ENCODE peak calls at places on chromosomes 13 and 19, in nine cellular contexts. J is AG04449; Q is body of pancreas; N is AG04450; I is neural crest cell; F is mucosa of descending colon; B is ovary; R is gastrocnemius medialis; L is CD8-positive, alpha-beta T cell. Y is an unnamed sample.

GRCh38 chr19:48645652-48646191 is at the start of gene CA11:
- DNase-seq in J (no peak), Q (no peak), N (no peak), I (no peak), F (no peak), B (no peak), R (no peak), L (no peak), Y (no peak)

GRCh38 chr13:114020750-114021463 is 47.0 kb upstream of the C13orf46 start:
- DNase-seq in J (no peak), Q (no peak), N (no peak), I (no peak), F (no peak), B (no peak), R (no peak), L (peak; percentile 8), Y (no peak)

GRCh38 chr19:3766520-3766919 is 4.0 kb downstream of the MRPL54 start:
- DNase-seq in J (no peak), Q (no peak), N (no peak), I (no peak), F (no peak), B (no peak), R (no peak), L (no peak), Y (no peak)

GRCh38 chr19:14023404-14024235 is 4.3 kb upstream of the RLN3 start:
- DNase-seq in J (no peak), Q (peak; percentile 69), N (no peak), I (peak; percentile 59), F (peak; percentile 61), B (no peak), R (no peak), L (no peak), Y (peak; percentile 33)

GRCh38 chr13:46603165-46603603 is 50.2 kb downstream of the LRCH1 start:
- DNase-seq in J (no peak), Q (no peak), N (no peak), I (no peak), F (no peak), B (no peak), R (no peak), L (no peak), Y (no peak)

GRCh38 chr19:3041756-3042517 is 12.9 kb upstream of the TLE2 start:
- DNase-seq in J (no peak), Q (no peak), N (no peak), I (no peak), F (no peak), B (peak; percentile 58), R (no peak), L (no peak), Y (no peak)

GRCh38 chr19:34082289-34083077 is 89.8 kb upstream of the LSM14A start:
- DNase-seq in J (peak; percentile 12), Q (no peak), N (no peak), I (no peak), F (no peak), B (peak; percentile 32), R (no peak), L (no peak), Y (no peak)

GRCh38 chr13:44755872-44756271 is 179.7 kb upstream of the TSC22D1 start:
- DNase-seq in J (no peak), Q (no peak), N (no peak), I (no peak), F (no peak), B (no peak), R (no peak), L (no peak), Y (no peak)

GRCh38 chr13:73945371-73945770 is 188.8 kb downstream of the KLF12 start:
- DNase-seq in J (no peak), Q (no peak), N (no peak), I (no peak), F (no peak), B (no peak), R (no peak), L (no peak), Y (no peak)

GRCh38 chr19:30669329-30670010 is 297.3 kb downstream of the ZNF536 start:
- DNase-seq in J (no peak), Q (peak; percentile 60), N (no peak), I (peak; percentile 84), F (peak; percentile 74), B (peak; percentile 80), R (no peak), L (peak; percentile 24), Y (peak; percentile 78)

GRCh38 chr13:45846681-45847080 is 4.9 kb downstream of the SIAH3 start:
- DNase-seq in J (no peak), Q (no peak), N (no peak), I (no peak), F (no peak), B (no peak), R (no peak), L (no peak), Y (no peak)

GRCh38 chr13:27281420-27281819 is 10.8 kb downstream of the RASL11A start:
- DNase-seq in J (no peak), Q (no peak), N (no peak), I (no peak), F (peak; percentile 52), B (no peak), R (no peak), L (no peak), Y (no peak)

GRCh38 chr13:27288397-27288796 is 17.8 kb downstream of the RASL11A start:
- DNase-seq in J (no peak), Q (no peak), N (no peak), I (no peak), F (no peak), B (no peak), R (no peak), L (no peak), Y (no peak)

GRCh38 chr13:27280009-27280646 is 9.5 kb downstream of the RASL11A start:
- DNase-seq in J (no peak), Q (no peak), N (no peak), I (no peak), F (no peak), B (no peak), R (no peak), L (no peak), Y (no peak)

GRCh38 chr13:27280841-27281240 is 10.2 kb downstream of the RASL11A start:
- DNase-seq in J (no peak), Q (no peak), N (no peak), I (no peak), F (no peak), B (no peak), R (no peak), L (no peak), Y (no peak)

GRCh38 chr13:27283906-27284523 is 13.4 kb downstream of the RASL11A start:
- DNase-seq in J (no peak), Q (peak; percentile 50), N (no peak), I (no peak), F (peak; percentile 24), B (no peak), R (no peak), L (no peak), Y (no peak)
- TF ChIP-seq CTCF in J (peak; percentile 48), Q (peak; percentile 17), N (peak; percentile 39), I (no peak), F (no peak), B (no peak), R (no peak), L (no peak), Y (no peak)

GRCh38 chr19:43429395-43429794 is 14.7 kb downstream of the TEX101 start:
- DNase-seq in J (no peak), Q (no peak), N (no peak), I (no peak), F (no peak), B (no peak), R (no peak), L (no peak), Y (no peak)

GRCh38 chr19:43422000-43422688 is 7.5 kb downstream of the TEX101 start:
- DNase-seq in J (no peak), Q (no peak), N (no peak), I (no peak), F (no peak), B (no peak), R (no peak), L (no peak), Y (no peak)

GRCh38 chr19:43422689-43423066 is 8.0 kb downstream of the TEX101 start:
- DNase-seq in J (no peak), Q (no peak), N (no peak), I (no peak), F (no peak), B (no peak), R (no peak), L (no peak), Y (no peak)

GRCh38 chr19:43423779-43424178 is 9.1 kb downstream of the TEX101 start:
- DNase-seq in J (no peak), Q (no peak), N (no peak), I (no peak), F (no peak), B (no peak), R (no peak), L (no peak), Y (no peak)

GRCh38 chr19:43425567-43426392 is 11.1 kb downstream of the TEX101 start:
- DNase-seq in J (no peak), Q (peak; percentile 66), N (no peak), I (no peak), F (peak; percentile 94), B (no peak), R (no peak), L (no peak), Y (no peak)
- TF ChIP-seq CTCF in J (peak; percentile 54), Q (peak; percentile 23), N (peak; percentile 71), I (peak; percentile 55), F (no peak), B (no peak), R (no peak), L (peak; percentile 44), Y (peak; percentile 50)

GRCh38 chr13:26495749-26496148 is 61.7 kb upstream of the WASF3 start:
- DNase-seq in J (no peak), Q (no peak), N (no peak), I (no peak), F (no peak), B (no peak), R (no peak), L (no peak), Y (no peak)

GRCh38 chr13:26497991-26498423 is 59.5 kb upstream of the WASF3 start:
- DNase-seq in J (peak; percentile 76), Q (no peak), N (no peak), I (no peak), F (no peak), B (no peak), R (no peak), L (no peak), Y (no peak)

GRCh38 chr13:26500618-26501320 is 56.7 kb upstream of the WASF3 start:
- DNase-seq in J (no peak), Q (no peak), N (no peak), I (no peak), F (no peak), B (no peak), R (no peak), L (no peak), Y (no peak)

GRCh38 chr13:26498524-26499208 is 58.8 kb upstream of the WASF3 start:
- DNase-seq in J (no peak), Q (no peak), N (no peak), I (no peak), F (no peak), B (no peak), R (no peak), L (no peak), Y (no peak)

GRCh38 chr13:26499209-26499601 is 58.3 kb upstream of the WASF3 start:
- DNase-seq in J (no peak), Q (no peak), N (no peak), I (no peak), F (no peak), B (no peak), R (no peak), L (no peak), Y (no peak)
- TF ChIP-seq CTCF in J (no peak), Q (no peak), N (no peak), I (no peak), F (no peak), B (no peak), R (no peak), L (no peak), Y (no peak)

GRCh38 chr13:100633461-100633860 is 41.1 kb downstream of the TMTC4 start:
- DNase-seq in J (peak; percentile 79), Q (no peak), N (peak; percentile 80), I (no peak), F (no peak), B (no peak), R (no peak), L (no peak), Y (no peak)
- TF ChIP-seq CTCF in J (no peak), Q (no peak), N (no peak), I (no peak), F (no peak), B (no peak), R (no peak), L (no peak), Y (no peak)